ENCODE peak calls at places on chromosomes 16 and 17, in six cellular contexts. One of them, this sample, is unnamed.

GRCh38 chr17:57956311-57957119 is 1.3 kb upstream of the CUEDC1 start:
- DNase-seq in OCI-LY7: peak
- DNase-seq in mammary epithelial cell: no peak
- DNase-seq in fibroblast of the aortic adventitia: no peak
- DNase-seq in astrocyte of the spinal cord: no peak
- DNase-seq in esophagus squamous epithelium: no peak
- DNase-seq in this sample: peak

GRCh38 chr16:3589991-3590701 is 12.9 kb upstream of the NLRC3 start:
- DNase-seq in fibroblast of the aortic adventitia: no peak
- DNase-seq in esophagus squamous epithelium: no peak
- DNase-seq in mammary epithelial cell: no peak
- DNase-seq in astrocyte of the spinal cord: no peak
- DNase-seq in OCI-LY7: no peak
- DNase-seq in this sample: peak

GRCh38 chr17:72432143-72432604 is 311.4 kb downstream of the SOX9 start:
- DNase-seq in esophagus squamous epithelium: no peak
- DNase-seq in mammary epithelial cell: no peak
- DNase-seq in fibroblast of the aortic adventitia: no peak
- DNase-seq in OCI-LY7: no peak
- DNase-seq in astrocyte of the spinal cord: no peak
- DNase-seq in this sample: no peak

GRCh38 chr17:35708149-35708548 is 23.3 kb upstream of the RASL10B start:
- DNase-seq in esophagus squamous epithelium: no peak
- DNase-seq in fibroblast of the aortic adventitia: no peak
- DNase-seq in mammary epithelial cell: no peak
- DNase-seq in OCI-LY7: no peak
- DNase-seq in astrocyte of the spinal cord: no peak
- DNase-seq in this sample: no peak

GRCh38 chr17:80738987-80739730 is 194.5 kb downstream of the RPTOR start:
- DNase-seq in esophagus squamous epithelium: no peak
- DNase-seq in OCI-LY7: no peak
- DNase-seq in fibroblast of the aortic adventitia: no peak
- DNase-seq in mammary epithelial cell: no peak
- DNase-seq in astrocyte of the spinal cord: peak
- DNase-seq in this sample: no peak

GRCh38 chr17:58282442-58282841 is 1.7 kb upstream of the MPO start:
- DNase-seq in fibroblast of the aortic adventitia: no peak
- DNase-seq in OCI-LY7: no peak
- DNase-seq in mammary epithelial cell: no peak
- DNase-seq in astrocyte of the spinal cord: no peak
- DNase-seq in esophagus squamous epithelium: no peak
- DNase-seq in this sample: peak

GRCh38 chr16:58670177-58670576 is 14.4 kb downstream of the SLC38A7 start:
- DNase-seq in mammary epithelial cell: no peak
- DNase-seq in esophagus squamous epithelium: no peak
- DNase-seq in astrocyte of the spinal cord: no peak
- DNase-seq in OCI-LY7: no peak
- DNase-seq in fibroblast of the aortic adventitia: no peak
- DNase-seq in this sample: peak

GRCh38 chr16:73058221-73058615 is 10.3 kb upstream of the ZFHX3 start:
- DNase-seq in OCI-LY7: peak
- DNase-seq in esophagus squamous epithelium: no peak
- DNase-seq in mammary epithelial cell: peak
- DNase-seq in fibroblast of the aortic adventitia: peak
- DNase-seq in astrocyte of the spinal cord: no peak
- DNase-seq in this sample: peak

GRCh38 chr16:85124636-85125346 is 12.5 kb upstream of the CIBAR2 start:
- DNase-seq in esophagus squamous epithelium: no peak
- DNase-seq in mammary epithelial cell: no peak
- DNase-seq in OCI-LY7: no peak
- DNase-seq in fibroblast of the aortic adventitia: no peak
- DNase-seq in astrocyte of the spinal cord: peak
- DNase-seq in this sample: peak

GRCh38 chr16:66240996-66241395 is 125.5 kb upstream of the CDH5 start:
- DNase-seq in fibroblast of the aortic adventitia: peak
- DNase-seq in mammary epithelial cell: no peak
- DNase-seq in astrocyte of the spinal cord: no peak
- DNase-seq in esophagus squamous epithelium: no peak
- DNase-seq in OCI-LY7: no peak
- DNase-seq in this sample: no peak

GRCh38 chr16:75483222-75483621 is 12.0 kb downstream of the CHST6 start:
- DNase-seq in OCI-LY7: no peak
- DNase-seq in esophagus squamous epithelium: no peak
- DNase-seq in astrocyte of the spinal cord: peak
- DNase-seq in fibroblast of the aortic adventitia: no peak
- DNase-seq in mammary epithelial cell: peak
- DNase-seq in this sample: no peak

GRCh38 chr17:214881-215331 is 33.5 kb upstream of the DOC2B start:
- DNase-seq in fibroblast of the aortic adventitia: no peak
- DNase-seq in esophagus squamous epithelium: no peak
- DNase-seq in astrocyte of the spinal cord: no peak
- DNase-seq in mammary epithelial cell: no peak
- DNase-seq in OCI-LY7: no peak
- DNase-seq in this sample: no peak

GRCh38 chr16:86806838-86807351 is 228.5 kb downstream of the FOXL1 start:
- DNase-seq in fibroblast of the aortic adventitia: no peak
- DNase-seq in astrocyte of the spinal cord: no peak
- DNase-seq in esophagus squamous epithelium: no peak
- DNase-seq in mammary epithelial cell: no peak
- DNase-seq in OCI-LY7: no peak
- DNase-seq in this sample: no peak

GRCh38 chr17:47252209-47252608 is 1.4 kb upstream of the ITGB3 start:
- DNase-seq in mammary epithelial cell: no peak
- DNase-seq in astrocyte of the spinal cord: no peak
- DNase-seq in OCI-LY7: no peak
- DNase-seq in fibroblast of the aortic adventitia: no peak
- DNase-seq in esophagus squamous epithelium: no peak
- DNase-seq in this sample: no peak

GRCh38 chr16:84742561-84743200 is 42.9 kb downstream of the USP10 start:
- DNase-seq in fibroblast of the aortic adventitia: no peak
- DNase-seq in esophagus squamous epithelium: no peak
- DNase-seq in mammary epithelial cell: no peak
- DNase-seq in astrocyte of the spinal cord: no peak
- DNase-seq in OCI-LY7: no peak
- DNase-seq in this sample: no peak

GRCh38 chr17:77385750-77386501 is 245.2 kb downstream of the SEC14L1 start:
- DNase-seq in fibroblast of the aortic adventitia: peak
- DNase-seq in OCI-LY7: no peak
- DNase-seq in esophagus squamous epithelium: no peak
- DNase-seq in astrocyte of the spinal cord: no peak
- DNase-seq in mammary epithelial cell: no peak
- DNase-seq in this sample: peak

GRCh38 chr17:50684612-50685333 is 22.9 kb downstream of the ANKRD40 start:
- DNase-seq in mammary epithelial cell: no peak
- DNase-seq in OCI-LY7: no peak
- DNase-seq in esophagus squamous epithelium: no peak
- DNase-seq in fibroblast of the aortic adventitia: no peak
- DNase-seq in astrocyte of the spinal cord: no peak
- DNase-seq in this sample: no peak

GRCh38 chr16:72787130-72787518 is 260.8 kb downstream of the ZFHX3 start:
- DNase-seq in esophagus squamous epithelium: no peak
- DNase-seq in mammary epithelial cell: no peak
- DNase-seq in fibroblast of the aortic adventitia: no peak
- DNase-seq in astrocyte of the spinal cord: no peak
- DNase-seq in OCI-LY7: no peak
- DNase-seq in this sample: peak

GRCh38 chr17:71251936-71252335 is 868.9 kb upstream of the SOX9 start:
- DNase-seq in fibroblast of the aortic adventitia: no peak
- DNase-seq in esophagus squamous epithelium: no peak
- DNase-seq in astrocyte of the spinal cord: peak
- DNase-seq in mammary epithelial cell: no peak
- DNase-seq in OCI-LY7: no peak
- DNase-seq in this sample: peak

GRCh38 chr17:40901981-40902862 is 17.2 kb upstream of the KRT20 start:
- DNase-seq in mammary epithelial cell: peak
- DNase-seq in astrocyte of the spinal cord: peak
- DNase-seq in OCI-LY7: no peak
- DNase-seq in fibroblast of the aortic adventitia: peak
- DNase-seq in esophagus squamous epithelium: no peak
- DNase-seq in this sample: peak

GRCh38 chr17:75331671-75332070 is 42.4 kb upstream of the SLC25A19 start:
- DNase-seq in fibroblast of the aortic adventitia: no peak
- DNase-seq in esophagus squamous epithelium: no peak
- DNase-seq in mammary epithelial cell: no peak
- DNase-seq in astrocyte of the spinal cord: no peak
- DNase-seq in OCI-LY7: peak
- DNase-seq in this sample: no peak

GRCh38 chr17:75910699-75911098 is 6.0 kb upstream of the MRPL38 start:
- DNase-seq in mammary epithelial cell: no peak
- DNase-seq in esophagus squamous epithelium: no peak
- DNase-seq in astrocyte of the spinal cord: no peak
- DNase-seq in fibroblast of the aortic adventitia: no peak
- DNase-seq in OCI-LY7: no peak
- DNase-seq in this sample: peak

GRCh38 chr16:57480127-57480753 is 6.1 kb downstream of the DOK4 start:
- DNase-seq in fibroblast of the aortic adventitia: peak
- DNase-seq in mammary epithelial cell: no peak
- DNase-seq in OCI-LY7: no peak
- DNase-seq in esophagus squamous epithelium: no peak
- DNase-seq in astrocyte of the spinal cord: no peak
- DNase-seq in this sample: peak

GRCh38 chr17:77322284-77322533 is 181.4 kb downstream of the SEC14L1 start:
- DNase-seq in mammary epithelial cell: no peak
- DNase-seq in fibroblast of the aortic adventitia: no peak
- DNase-seq in OCI-LY7: no peak
- DNase-seq in esophagus squamous epithelium: no peak
- DNase-seq in astrocyte of the spinal cord: no peak
- DNase-seq in this sample: no peak

GRCh38 chr16:85872666-85873561 is 26.0 kb upstream of the IRF8 start:
- DNase-seq in esophagus squamous epithelium: no peak
- DNase-seq in OCI-LY7: no peak
- DNase-seq in astrocyte of the spinal cord: no peak
- DNase-seq in fibroblast of the aortic adventitia: no peak
- DNase-seq in mammary epithelial cell: no peak
- DNase-seq in this sample: no peak

GRCh38 chr17:59001158-59001814 is 105.4 kb downstream of the TRIM37 start:
- DNase-seq in fibroblast of the aortic adventitia: peak
- DNase-seq in mammary epithelial cell: no peak
- DNase-seq in astrocyte of the spinal cord: peak
- DNase-seq in OCI-LY7: peak
- DNase-seq in esophagus squamous epithelium: peak
- DNase-seq in this sample: no peak

GRCh38 chr17:41835800-41836549 is at the start of gene NT5C3B:
- DNase-seq in astrocyte of the spinal cord: peak
- DNase-seq in esophagus squamous epithelium: no peak
- DNase-seq in OCI-LY7: no peak
- DNase-seq in mammary epithelial cell: peak
- DNase-seq in fibroblast of the aortic adventitia: no peak
- DNase-seq in this sample: peak

GRCh38 chr16:6643083-6643686 is 689.5 kb upstream of the RBFOX1 start:
- DNase-seq in esophagus squamous epithelium: no peak
- DNase-seq in mammary epithelial cell: peak
- DNase-seq in fibroblast of the aortic adventitia: peak
- DNase-seq in OCI-LY7: peak
- DNase-seq in astrocyte of the spinal cord: peak
- DNase-seq in this sample: no peak

GRCh38 chr17:57622886-57623433 is 122.1 kb downstream of the CCDC182 start:
- DNase-seq in mammary epithelial cell: peak
- DNase-seq in esophagus squamous epithelium: no peak
- DNase-seq in OCI-LY7: peak
- DNase-seq in fibroblast of the aortic adventitia: peak
- DNase-seq in astrocyte of the spinal cord: peak
- DNase-seq in this sample: peak

GRCh38 chr16:53071748-53072301 is 17.0 kb downstream of the CHD9 start:
- DNase-seq in astrocyte of the spinal cord: peak
- DNase-seq in OCI-LY7: peak
- DNase-seq in mammary epithelial cell: no peak
- DNase-seq in fibroblast of the aortic adventitia: peak
- DNase-seq in esophagus squamous epithelium: no peak
- DNase-seq in this sample: no peak
- H3K4me3 ChIP-seq in astrocyte of the spinal cord: no peak
- H3K4me3 ChIP-seq in OCI-LY7: peak
- H3K4me3 ChIP-seq in mammary epithelial cell: no peak
- H3K4me3 ChIP-seq in fibroblast of the aortic adventitia: no peak
- H3K4me3 ChIP-seq in esophagus squamous epithelium: no peak
- H3K4me3 ChIP-seq in this sample: no peak

GRCh38 chr17:13735444-13735843 is 133.7 kb upstream of the HS3ST3A1 start:
- DNase-seq in astrocyte of the spinal cord: no peak
- DNase-seq in fibroblast of the aortic adventitia: no peak
- DNase-seq in esophagus squamous epithelium: no peak
- DNase-seq in mammary epithelial cell: no peak
- DNase-seq in OCI-LY7: no peak
- DNase-seq in this sample: no peak
- TF ChIP-seq CTCF in astrocyte of the spinal cord: no peak
- TF ChIP-seq CTCF in fibroblast of the aortic adventitia: no peak
- TF ChIP-seq CTCF in esophagus squamous epithelium: no peak
- TF ChIP-seq CTCF in mammary epithelial cell: no peak
- TF ChIP-seq CTCF in OCI-LY7: no peak
- TF ChIP-seq CTCF in this sample: no peak

GRCh38 chr16:71287903-71288302 is 1.3 kb downstream of the CMTR2 start:
- DNase-seq in astrocyte of the spinal cord: no peak
- DNase-seq in mammary epithelial cell: peak
- DNase-seq in esophagus squamous epithelium: no peak
- DNase-seq in OCI-LY7: no peak
- DNase-seq in fibroblast of the aortic adventitia: no peak
- DNase-seq in this sample: no peak
- H3K4me3 ChIP-seq in astrocyte of the spinal cord: peak
- H3K4me3 ChIP-seq in mammary epithelial cell: peak
- H3K4me3 ChIP-seq in esophagus squamous epithelium: peak
- H3K4me3 ChIP-seq in OCI-LY7: no peak
- H3K4me3 ChIP-seq in fibroblast of the aortic adventitia: peak
- H3K4me3 ChIP-seq in this sample: peak

GRCh38 chr16:24906901-24907300 is 61.1 kb downstream of the SLC5A11 start:
- DNase-seq in esophagus squamous epithelium: no peak
- DNase-seq in OCI-LY7: no peak
- DNase-seq in mammary epithelial cell: no peak
- DNase-seq in fibroblast of the aortic adventitia: no peak
- DNase-seq in astrocyte of the spinal cord: no peak
- DNase-seq in this sample: peak

GRCh38 chr16:24908716-24909115 is 63.0 kb downstream of the SLC5A11 start:
- DNase-seq in astrocyte of the spinal cord: no peak
- DNase-seq in OCI-LY7: no peak
- DNase-seq in fibroblast of the aortic adventitia: no peak
- DNase-seq in mammary epithelial cell: no peak
- DNase-seq in esophagus squamous epithelium: no peak
- DNase-seq in this sample: no peak

GRCh38 chr16:24909856-24910255 is 64.1 kb downstream of the SLC5A11 start:
- DNase-seq in OCI-LY7: no peak
- DNase-seq in esophagus squamous epithelium: no peak
- DNase-seq in astrocyte of the spinal cord: no peak
- DNase-seq in fibroblast of the aortic adventitia: no peak
- DNase-seq in mammary epithelial cell: no peak
- DNase-seq in this sample: no peak

DNA sequence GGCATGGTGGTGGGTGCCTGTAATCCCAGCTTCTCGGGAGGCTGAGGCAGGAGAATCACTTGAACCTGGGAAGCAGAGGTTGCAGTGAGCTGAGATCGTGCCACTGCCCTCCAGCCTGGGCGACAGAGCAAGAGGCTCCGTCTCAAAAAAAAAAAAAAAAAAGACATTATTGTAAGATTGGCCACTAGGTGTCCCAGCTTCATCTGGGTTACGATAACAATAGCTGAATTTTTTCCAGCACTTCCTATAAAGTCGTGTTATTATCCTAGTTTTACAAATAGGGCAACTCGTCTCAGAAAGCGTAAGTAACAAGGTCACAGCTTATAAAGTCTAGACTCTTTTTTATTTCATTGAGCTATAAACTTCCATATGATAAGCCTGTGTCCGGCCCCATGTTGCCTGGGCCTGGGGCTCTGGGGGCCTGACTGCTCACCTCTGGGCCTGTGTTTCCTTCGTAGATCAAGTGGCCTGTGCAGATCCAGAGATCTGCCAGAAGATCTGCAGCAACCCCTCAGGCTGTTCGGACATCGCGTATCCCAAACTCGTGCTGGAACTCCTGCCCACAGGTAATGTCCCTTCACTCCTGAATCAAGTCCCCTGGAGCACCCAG is 60.5 kb downstream of the SLC5A11 start:
- DNase-seq in fibroblast of the aortic adventitia: peak
- DNase-seq in astrocyte of the spinal cord: peak
- DNase-seq in OCI-LY7: peak
- DNase-seq in esophagus squamous epithelium: no peak
- DNase-seq in mammary epithelial cell: no peak
- DNase-seq in this sample: peak
- TF ChIP-seq CTCF in fibroblast of the aortic adventitia: peak
- TF ChIP-seq CTCF in astrocyte of the spinal cord: peak
- TF ChIP-seq CTCF in OCI-LY7: peak
- TF ChIP-seq CTCF in esophagus squamous epithelium: peak
- TF ChIP-seq CTCF in mammary epithelial cell: peak
- TF ChIP-seq CTCF in this sample: peak